ENCODE peak calls at places on chromosomes 16 and 17, in nine cellular contexts. E, M, I, B, V, W, D, G and T are unnamed samples.

GRCh38 chr16:65524997-65525396 is 403.1 kb upstream of the CDH11 start:
- DNase-seq in E (no peak), D (no peak), B (no peak), V (no peak), W (no peak), M (no peak), I (no peak), G (no peak), T (no peak)

GRCh38 chr17:10772425-10773380 is 31.2 kb downstream of the TMEM238L start:
- DNase-seq in V (no peak), D (no peak), W (no peak), G (peak), B (no peak), E (no peak), M (no peak), I (no peak), T (peak)

GRCh38 chr16:53809088-53809951 is 105.4 kb downstream of the FTO start:
- DNase-seq in I (no peak), B (no peak), G (no peak), M (no peak), D (no peak), E (no peak), W (no peak), V (no peak), T (no peak)

GRCh38 chr17:61468263-61468907 is 16.2 kb downstream of the TBX4 start:
- DNase-seq in D (no peak), W (no peak), G (no peak), V (no peak), B (no peak), E (no peak), I (peak), M (no peak), T (no peak)

GRCh38 chr16:49460786-49461470 is 87.3 kb downstream of the C16orf78 start:
- DNase-seq in V (no peak), M (no peak), I (peak), W (no peak), B (no peak), G (no peak), D (no peak), E (no peak), T (no peak)

GRCh38 chr16:10870137-10870776 is 6.7 kb upstream of the CIITA start:
- DNase-seq in B (no peak), I (no peak), E (no peak), G (no peak), M (no peak), D (no peak), V (no peak), W (no peak), T (no peak)

GRCh38 chr16:66667944-66668343 is 28.6 kb downstream of the CMTM4 start:
- DNase-seq in W (no peak), D (no peak), I (no peak), G (no peak), V (no peak), M (no peak), E (no peak), B (no peak), T (no peak)

GRCh38 chr16:81367821-81368220 is 53.1 kb downstream of the GAN start:
- DNase-seq in D (no peak), E (no peak), M (no peak), W (no peak), G (no peak), V (no peak), I (no peak), B (no peak), T (no peak)

GRCh38 chr17:79485991-79486390 is 124.9 kb downstream of the RBFOX3 start:
- DNase-seq in I (no peak), G (no peak), E (no peak), B (no peak), M (no peak), W (no peak), D (no peak), V (no peak), T (no peak)

GRCh38 chr17:42361781-42362186 is 26.5 kb downstream of the STAT3 start:
- DNase-seq in W (no peak), G (no peak), M (peak), I (no peak), V (no peak), B (no peak), E (no peak), D (no peak), T (no peak)

GRCh38 chr16:21302454-21302853 is 24.4 kb upstream of the CRYM start:
- DNase-seq in D (no peak), V (no peak), I (no peak), M (no peak), W (no peak), G (no peak), E (no peak), B (no peak), T (no peak)
- H3K4me3 ChIP-seq in D (peak), V (no peak), I (peak), M (no peak), W (no peak), G (peak), E (no peak), B (no peak), T (no peak)

GRCh38 chr16:86199182-86199581 is 300.2 kb downstream of the IRF8 start:
- DNase-seq in W (no peak), G (no peak), I (no peak), B (no peak), M (no peak), E (no peak), V (no peak), D (no peak), T (no peak)

GRCh38 chr16:86196687-86197391 is 297.9 kb downstream of the IRF8 start:
- DNase-seq in I (no peak), D (no peak), M (no peak), B (no peak), V (no peak), E (no peak), W (no peak), G (no peak), T (no peak)

GRCh38 chr16:86199871-86200700 is 301.1 kb downstream of the IRF8 start:
- DNase-seq in W (no peak), I (no peak), V (no peak), E (no peak), D (no peak), M (no peak), G (no peak), B (no peak), T (no peak)

GRCh38 chr16:86200722-86201121 is 301.8 kb downstream of the IRF8 start:
- DNase-seq in D (no peak), W (no peak), V (no peak), E (no peak), I (no peak), B (no peak), G (no peak), M (no peak), T (no peak)

GRCh38 chr16:86198201-86199118 is 299.5 kb downstream of the IRF8 start:
- DNase-seq in E (no peak), W (no peak), M (no peak), G (no peak), V (no peak), I (no peak), D (no peak), B (no peak), T (no peak)
- H3K27ac ChIP-seq in E (no peak), W (no peak), M (no peak), G (no peak), V (no peak), I (peak), D (no peak), B (no peak), T (no peak)

GRCh38 chr17:5922476-5922875 is 147.7 kb upstream of the WSCD1 start:
- DNase-seq in D (no peak), I (no peak), B (no peak), G (no peak), E (no peak), W (no peak), M (no peak), V (no peak), T (no peak)

GRCh38 chr17:5915337-5915736 is 154.8 kb upstream of the WSCD1 start:
- DNase-seq in W (no peak), V (no peak), I (no peak), D (no peak), M (no peak), B (no peak), G (no peak), E (no peak), T (no peak)

GRCh38 chr17:5913641-5914040 is 156.5 kb upstream of the WSCD1 start:
- DNase-seq in E (no peak), D (no peak), V (no peak), M (no peak), G (no peak), W (no peak), B (no peak), I (no peak), T (no peak)

GRCh38 chr17:5921919-5922318 is 148.3 kb upstream of the WSCD1 start:
- DNase-seq in E (no peak), W (no peak), D (no peak), I (no peak), G (peak), V (no peak), B (no peak), M (no peak), T (no peak)

DNA sequence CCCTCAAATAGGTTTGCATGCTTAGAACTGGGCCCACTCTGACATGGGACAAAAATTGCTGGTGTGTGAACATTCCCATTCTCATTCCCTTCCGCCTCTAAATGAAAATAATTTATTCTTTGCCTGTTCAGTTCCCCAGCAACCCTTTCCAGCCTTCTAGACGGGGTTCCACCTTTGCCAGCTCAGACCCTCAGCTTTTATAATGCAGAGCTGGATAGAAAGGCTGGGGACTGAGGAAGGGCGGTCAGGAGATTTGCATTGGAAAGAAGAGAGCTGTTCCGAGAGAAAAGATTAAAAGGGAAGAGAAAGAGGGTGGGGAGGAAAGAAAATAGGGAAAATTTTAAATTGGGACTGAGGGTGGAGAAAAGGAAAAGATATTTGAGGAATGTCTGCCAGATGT is 151.1 kb upstream of the WSCD1 start:
- DNase-seq in G (no peak), M (no peak), E (no peak), V (no peak), D (no peak), B (no peak), W (no peak), I (no peak), T (no peak)
- H3K4me3 ChIP-seq in G (no peak), M (no peak), E (no peak), V (no peak), D (no peak), B (no peak), W (no peak), I (no peak), T (no peak)

DNA sequence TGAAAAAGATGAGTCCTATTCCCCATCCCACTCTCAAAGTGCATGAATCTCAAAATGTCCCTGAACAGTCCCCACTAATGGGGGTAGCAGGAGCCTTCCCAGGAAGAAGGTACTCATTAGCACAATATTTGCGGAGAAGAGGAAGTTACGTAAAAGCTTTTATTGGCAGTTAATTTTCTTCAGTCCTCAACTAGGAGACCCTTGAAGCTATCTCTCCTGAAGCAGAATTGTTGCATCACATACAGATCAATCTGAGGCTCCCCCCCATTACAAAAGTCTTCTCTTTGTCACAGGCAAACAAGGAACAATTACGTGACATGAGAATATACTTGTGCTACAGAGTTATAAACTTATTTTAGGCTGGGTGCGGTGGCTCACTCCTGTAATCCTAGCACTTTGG is 14.2 kb downstream of the SLFN12L start:
- DNase-seq in I (no peak), V (no peak), E (no peak), B (no peak), G (no peak), D (no peak), M (no peak), W (no peak), T (no peak)
- H3K27ac ChIP-seq in I (no peak), V (no peak), E (no peak), B (no peak), G (no peak), D (no peak), M (no peak), W (no peak), T (peak)